ENCODE peak calls at places on chromosomes 6 and 20, in ten cellular contexts. K, L, X, J, C, I, A, E, S and V are unnamed samples.

GRCh38 chr20:316316-317068 is 8.9 kb upstream of the SOX12 start:
- DNase-seq in K (no peak), L (no peak), X (no peak), J (no peak), C (no peak), I (no peak), A (no peak), E (no peak), S (no peak), V (no peak)

GRCh38 chr6:122609881-122610689 is at the start of gene PKIB:
- DNase-seq in K (peak), L (no peak), X (peak), J (no peak), C (peak), I (peak), A (peak), E (peak), S (peak), V (peak)

GRCh38 chr6:64220776-64221175 is 585.2 kb downstream of the PHF3 start:
- DNase-seq in K (no peak), L (no peak), X (no peak), J (no peak), C (no peak), I (no peak), A (no peak), E (no peak), S (no peak), V (no peak)

GRCh38 chr6:47633141-47633540 is 65.2 kb upstream of the ADGRF4 start:
- DNase-seq in K (no peak), L (no peak), X (peak), J (no peak), C (no peak), I (no peak), A (peak), E (no peak), S (no peak), V (no peak)

GRCh38 chr6:168179133-168179532 is 100.1 kb upstream of the FRMD1 start:
- DNase-seq in K (no peak), L (peak), X (no peak), J (no peak), C (no peak), I (no peak), A (no peak), E (peak), S (peak), V (no peak)

GRCh38 chr20:53331151-53331973 is 262.3 kb downstream of the ZNF217 start:
- DNase-seq in K (no peak), L (no peak), X (peak), J (no peak), C (peak), I (no peak), A (peak), E (no peak), S (no peak), V (no peak)

GRCh38 chr20:44956410-44956809 is 3.8 kb downstream of the TOMM34 start:
- DNase-seq in K (no peak), L (no peak), X (no peak), J (no peak), C (no peak), I (no peak), A (no peak), E (no peak), S (no peak), V (no peak)

GRCh38 chr6:82589509-82590206 is 226.0 kb downstream of the TPBG start:
- DNase-seq in K (no peak), L (no peak), X (peak), J (no peak), C (peak), I (no peak), A (peak), E (peak), S (no peak), V (no peak)

GRCh38 chr6:43945778-43946100 is 175.7 kb downstream of the VEGFA start:
- DNase-seq in K (no peak), L (no peak), X (no peak), J (no peak), C (no peak), I (no peak), A (no peak), E (no peak), S (no peak), V (no peak)

GRCh38 chr6:159104931-159105330 is 60.1 kb upstream of the TAGAP start:
- DNase-seq in K (no peak), L (no peak), X (no peak), J (no peak), C (no peak), I (peak), A (no peak), E (no peak), S (no peak), V (no peak)

DNA sequence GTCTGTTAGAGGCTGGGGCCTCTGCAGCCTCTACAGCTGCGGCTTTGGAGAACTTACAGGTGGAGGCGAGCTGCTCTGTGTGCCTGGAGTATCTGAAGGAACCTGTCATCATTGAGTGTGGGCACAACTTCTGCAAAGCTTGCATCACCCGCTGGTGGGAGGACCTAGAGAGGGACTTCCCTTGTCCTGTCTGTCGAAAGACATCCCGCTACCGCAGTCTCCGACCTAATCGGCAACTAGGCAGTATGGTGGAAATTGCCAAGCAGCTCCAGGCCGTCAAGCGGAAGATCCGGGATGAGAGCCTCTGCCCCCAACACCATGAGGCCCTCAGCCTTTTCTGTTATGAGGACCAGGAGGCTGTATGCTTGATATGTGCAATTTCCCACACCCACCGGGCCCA is 2.6 kb downstream of the TRIM39 start:
- DNase-seq in K (peak), L (no peak), X (no peak), J (no peak), C (no peak), I (no peak), A (no peak), E (no peak), S (no peak), V (no peak)
- TF ChIP-seq POLR2AphosphoS5 in K (no peak), L (no peak), X (no peak), J (no peak), C (no peak), I (no peak), A (no peak), E (no peak), S (no peak), V (no peak)

GRCh38 chr6:72413884-72414283 is 208.0 kb upstream of the KCNQ5 start:
- DNase-seq in K (peak), L (no peak), X (no peak), J (no peak), C (peak), I (peak), A (no peak), E (no peak), S (no peak), V (no peak)
- TF ChIP-seq EP300 in K (no peak), L (no peak), X (no peak), J (no peak), C (peak), I (no peak), A (no peak), E (no peak), S (no peak), V (no peak)

GRCh38 chr20:6769953-6770831 is 2.7 kb downstream of the BMP2 start:
- DNase-seq in K (peak), L (peak), X (peak), J (no peak), C (no peak), I (peak), A (no peak), E (peak), S (peak), V (peak)
- H3K4me3 ChIP-seq in K (peak), L (peak), X (no peak), J (peak), C (no peak), I (peak), A (no peak), E (peak), S (peak), V (peak)

GRCh38 chr6:155586036-155586557 is 130.5 kb upstream of the NOX3 start:
- DNase-seq in K (no peak), L (no peak), X (no peak), J (no peak), C (no peak), I (no peak), A (no peak), E (no peak), S (no peak), V (no peak)
- TF ChIP-seq POLR2AphosphoS5 in K (no peak), L (no peak), X (no peak), J (no peak), C (no peak), I (no peak), A (no peak), E (no peak), S (no peak), V (no peak)

GRCh38 chr6:129133770-129134192 is 250.8 kb downstream of the LAMA2 start:
- DNase-seq in K (no peak), L (no peak), X (no peak), J (no peak), C (no peak), I (no peak), A (no peak), E (no peak), S (no peak), V (no peak)
- TF ChIP-seq EP300 in K (no peak), L (no peak), X (no peak), J (no peak), C (no peak), I (no peak), A (no peak), E (no peak), S (no peak), V (peak)